ENCODE peak calls at places on chromosome 2, in ten cellular contexts. F, O, Y, V, R, T, P, M, I and H are unnamed samples.

GRCh38 chr2:98175811-98176210 is 88.8 kb downstream of the VWA3B start:
- DNase-seq in P (no peak), O (no peak), V (no peak), M (no peak), F (no peak), R (no peak), Y (no peak), I (no peak), T (no peak), H (no peak)

GRCh38 chr2:27159271-27159670 is 10.5 kb downstream of the TCF23 start:
- DNase-seq in O (no peak), I (no peak), R (no peak), T (no peak), Y (no peak), F (no peak), M (no peak), V (no peak), P (no peak), H (no peak)

GRCh38 chr2:105373895-105374401 is 24.9 kb downstream of the FHL2 start:
- DNase-seq in F (no peak), P (no peak), I (no peak), M (no peak), Y (no peak), O (no peak), V (no peak), T (no peak), R (no peak), H (no peak)

GRCh38 chr2:63053235-63053888 is 2.7 kb downstream of the OTX1 start:
- DNase-seq in T (no peak), R (no peak), P (no peak), M (no peak), I (no peak), Y (no peak), V (no peak), O (no peak), F (no peak), H (no peak)

GRCh38 chr2:110114007-110114591 is 1.5 kb downstream of the MALL start:
- DNase-seq in F (peak), V (no peak), R (no peak), O (peak), T (no peak), M (no peak), I (no peak), P (no peak), Y (no peak), H (no peak)

GRCh38 chr2:35463805-35464596 is 891.6 kb upstream of the CRIM1 start:
- DNase-seq in T (no peak), O (no peak), I (no peak), Y (no peak), M (no peak), R (no peak), F (no peak), P (no peak), V (no peak), H (no peak)

GRCh38 chr2:217225596-217225995 is 365.7 kb upstream of the TNP1 start:
- DNase-seq in P (no peak), Y (no peak), F (no peak), M (no peak), R (no peak), O (no peak), V (no peak), T (no peak), I (no peak), H (no peak)

GRCh38 chr2:10556271-10557140 is 108.4 kb upstream of the ODC1 start:
- DNase-seq in T (no peak), R (no peak), O (no peak), V (no peak), F (no peak), Y (no peak), P (no peak), M (no peak), I (no peak), H (no peak)

GRCh38 chr2:178723786-178724346 is 83.4 kb downstream of the TTN start:
- DNase-seq in I (no peak), F (no peak), V (no peak), Y (no peak), M (no peak), O (no peak), P (no peak), T (no peak), R (no peak), H (no peak)